ENCODE peak calls at places on chromosomes 5 and 9, in ten cellular contexts. One of them, this sample, is unnamed.

GRCh38 chr9:103985082-103985481 is 109.0 kb upstream of the SMC2 start:
- DNase-seq in mesendoderm: no peak
- DNase-seq in upper lobe of right lung: no peak
- DNase-seq in CD8-positive, alpha-beta T cell: no peak
- DNase-seq in GM23248: no peak
- DNase-seq in uterus: no peak
- DNase-seq in PC-3: no peak
- DNase-seq in dorsolateral prefrontal cortex: no peak
- DNase-seq in neuronal stem cell: no peak
- DNase-seq in tibial artery: no peak
- DNase-seq in this sample: no peak

GRCh38 chr5:59040007-59040803 is 457.3 kb downstream of the RAB3C start:
- DNase-seq in uterus: no peak
- DNase-seq in PC-3: no peak
- DNase-seq in dorsolateral prefrontal cortex: no peak
- DNase-seq in tibial artery: no peak
- DNase-seq in upper lobe of right lung: no peak
- DNase-seq in neuronal stem cell: no peak
- DNase-seq in CD8-positive, alpha-beta T cell: no peak
- DNase-seq in GM23248: peak; percentile 51
- DNase-seq in mesendoderm: peak; percentile 10
- DNase-seq in this sample: no peak

GRCh38 chr9:118640836-118641557 is 728.2 kb downstream of the BRINP1 start:
- DNase-seq in upper lobe of right lung: no peak
- DNase-seq in CD8-positive, alpha-beta T cell: no peak
- DNase-seq in dorsolateral prefrontal cortex: no peak
- DNase-seq in PC-3: no peak
- DNase-seq in tibial artery: no peak
- DNase-seq in uterus: no peak
- DNase-seq in GM23248: peak; percentile 39
- DNase-seq in neuronal stem cell: no peak
- DNase-seq in mesendoderm: no peak
- DNase-seq in this sample: no peak

GRCh38 chr5:115624994-115625393 is 842 bp downstream of the TMED7 start:
- DNase-seq in dorsolateral prefrontal cortex: no peak
- DNase-seq in neuronal stem cell: no peak
- DNase-seq in tibial artery: no peak
- DNase-seq in PC-3: no peak
- DNase-seq in GM23248: peak; percentile 48
- DNase-seq in uterus: no peak
- DNase-seq in mesendoderm: no peak
- DNase-seq in CD8-positive, alpha-beta T cell: no peak
- DNase-seq in upper lobe of right lung: no peak
- DNase-seq in this sample: no peak

GRCh38 chr9:34375901-34376595 is 650 bp downstream of the MYORG start:
- DNase-seq in dorsolateral prefrontal cortex: no peak
- DNase-seq in PC-3: peak; percentile 54
- DNase-seq in CD8-positive, alpha-beta T cell: no peak
- DNase-seq in uterus: peak; percentile 50
- DNase-seq in tibial artery: peak; percentile 35
- DNase-seq in upper lobe of right lung: peak; percentile 81
- DNase-seq in mesendoderm: peak; percentile 84
- DNase-seq in GM23248: peak; percentile 22
- DNase-seq in neuronal stem cell: peak; percentile 17
- DNase-seq in this sample: peak; percentile 57

GRCh38 chr9:116141864-116142561 is 11.6 kb upstream of the PAPPA start:
- DNase-seq in uterus: no peak
- DNase-seq in PC-3: peak; percentile 47
- DNase-seq in GM23248: peak; percentile 34
- DNase-seq in neuronal stem cell: no peak
- DNase-seq in upper lobe of right lung: no peak
- DNase-seq in tibial artery: no peak
- DNase-seq in CD8-positive, alpha-beta T cell: no peak
- DNase-seq in dorsolateral prefrontal cortex: no peak
- DNase-seq in mesendoderm: no peak
- DNase-seq in this sample: no peak

GRCh38 chr9:33437898-33438297 is 9.5 kb downstream of the AQP3 start:
- DNase-seq in neuronal stem cell: no peak
- DNase-seq in upper lobe of right lung: no peak
- DNase-seq in CD8-positive, alpha-beta T cell: no peak
- DNase-seq in dorsolateral prefrontal cortex: no peak
- DNase-seq in tibial artery: no peak
- DNase-seq in PC-3: no peak
- DNase-seq in GM23248: no peak
- DNase-seq in mesendoderm: no peak
- DNase-seq in uterus: no peak
- DNase-seq in this sample: no peak

GRCh38 chr5:159269723-159270122 is 6.6 kb downstream of the UBLCP1 start:
- DNase-seq in CD8-positive, alpha-beta T cell: no peak
- DNase-seq in neuronal stem cell: no peak
- DNase-seq in mesendoderm: no peak
- DNase-seq in GM23248: no peak
- DNase-seq in PC-3: no peak
- DNase-seq in upper lobe of right lung: no peak
- DNase-seq in tibial artery: no peak
- DNase-seq in dorsolateral prefrontal cortex: no peak
- DNase-seq in uterus: no peak
- DNase-seq in this sample: no peak

GRCh38 chr5:144292029-144292428 is 121.4 kb downstream of the KCTD16 start:
- DNase-seq in PC-3: no peak
- DNase-seq in CD8-positive, alpha-beta T cell: no peak
- DNase-seq in neuronal stem cell: no peak
- DNase-seq in mesendoderm: no peak
- DNase-seq in tibial artery: no peak
- DNase-seq in dorsolateral prefrontal cortex: no peak
- DNase-seq in upper lobe of right lung: no peak
- DNase-seq in GM23248: no peak
- DNase-seq in uterus: no peak
- DNase-seq in this sample: no peak

GRCh38 chr9:72203205-72203803 is 54.1 kb downstream of the GDA start:
- DNase-seq in PC-3: peak; percentile 56
- DNase-seq in mesendoderm: peak; percentile 64
- DNase-seq in GM23248: peak; percentile 56
- DNase-seq in tibial artery: no peak
- DNase-seq in dorsolateral prefrontal cortex: no peak
- DNase-seq in upper lobe of right lung: no peak
- DNase-seq in neuronal stem cell: no peak
- DNase-seq in uterus: no peak
- DNase-seq in CD8-positive, alpha-beta T cell: no peak
- DNase-seq in this sample: peak; percentile 4

GRCh38 chr5:82817897-82818676 is 259.1 kb downstream of the TMEM167A start:
- DNase-seq in GM23248: no peak
- DNase-seq in CD8-positive, alpha-beta T cell: no peak
- DNase-seq in dorsolateral prefrontal cortex: no peak
- DNase-seq in tibial artery: no peak
- DNase-seq in mesendoderm: no peak
- DNase-seq in neuronal stem cell: no peak
- DNase-seq in PC-3: no peak
- DNase-seq in uterus: no peak
- DNase-seq in upper lobe of right lung: no peak
- DNase-seq in this sample: no peak

GRCh38 chr5:125484272-125485002 is 738.0 kb upstream of the ZNF608 start:
- DNase-seq in tibial artery: peak; percentile 75
- DNase-seq in upper lobe of right lung: peak; percentile 62
- DNase-seq in uterus: peak; percentile 82
- DNase-seq in neuronal stem cell: no peak
- DNase-seq in GM23248: peak; percentile 82
- DNase-seq in dorsolateral prefrontal cortex: peak; percentile 91
- DNase-seq in PC-3: peak; percentile 76
- DNase-seq in mesendoderm: no peak
- DNase-seq in CD8-positive, alpha-beta T cell: no peak
- DNase-seq in this sample: peak; percentile 48

GRCh38 chr5:167576126-167576525 is 715.3 kb upstream of the WWC1 start:
- DNase-seq in upper lobe of right lung: no peak
- DNase-seq in GM23248: peak; percentile 47
- DNase-seq in PC-3: no peak
- DNase-seq in CD8-positive, alpha-beta T cell: no peak
- DNase-seq in mesendoderm: no peak
- DNase-seq in tibial artery: no peak
- DNase-seq in uterus: no peak
- DNase-seq in neuronal stem cell: no peak
- DNase-seq in dorsolateral prefrontal cortex: no peak
- DNase-seq in this sample: no peak

GRCh38 chr5:135024956-135025729 is 8.9 kb downstream of the PITX1 start:
- DNase-seq in upper lobe of right lung: peak; percentile 37
- DNase-seq in tibial artery: no peak
- DNase-seq in GM23248: no peak
- DNase-seq in dorsolateral prefrontal cortex: peak; percentile 12
- DNase-seq in PC-3: peak; percentile 70
- DNase-seq in uterus: no peak
- DNase-seq in mesendoderm: no peak
- DNase-seq in neuronal stem cell: no peak
- DNase-seq in CD8-positive, alpha-beta T cell: no peak
- DNase-seq in this sample: no peak

GRCh38 chr5:169115725-169116124 is 185.2 kb downstream of the SLIT3 start:
- DNase-seq in dorsolateral prefrontal cortex: no peak
- DNase-seq in CD8-positive, alpha-beta T cell: no peak
- DNase-seq in PC-3: no peak
- DNase-seq in GM23248: no peak
- DNase-seq in neuronal stem cell: no peak
- DNase-seq in upper lobe of right lung: no peak
- DNase-seq in mesendoderm: no peak
- DNase-seq in tibial artery: no peak
- DNase-seq in uterus: no peak
- DNase-seq in this sample: no peak

DNA sequence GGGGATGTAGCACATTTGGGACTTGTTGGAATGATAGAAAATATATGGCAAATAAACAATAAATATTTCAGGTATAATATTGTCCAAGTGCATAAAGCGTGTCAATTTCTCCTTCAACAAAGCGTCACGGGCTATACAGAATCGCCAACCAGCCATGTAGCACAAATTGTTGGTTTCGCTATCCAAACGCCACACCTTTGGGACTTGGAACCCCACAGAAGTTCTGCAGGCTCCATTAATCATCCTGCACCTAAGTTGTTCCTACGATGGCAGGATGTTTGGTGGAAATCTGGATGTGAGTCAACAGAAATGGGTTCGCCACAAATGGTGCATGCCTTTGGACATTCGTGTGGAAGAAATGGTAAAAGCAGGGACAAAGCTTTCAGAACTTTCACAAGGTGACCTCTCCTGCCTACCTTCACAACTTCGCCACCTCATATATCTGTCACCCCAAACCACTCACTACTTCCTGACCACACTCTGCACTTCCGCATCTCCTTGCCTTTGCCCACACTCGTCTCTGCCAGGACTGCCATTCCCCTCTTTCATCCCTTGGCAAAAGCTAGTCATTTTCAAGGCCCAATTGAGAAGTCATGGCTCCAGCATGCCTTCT is 95.7 kb downstream of the LHFPL2 start:
- DNase-seq in neuronal stem cell: no peak
- DNase-seq in tibial artery: no peak
- DNase-seq in upper lobe of right lung: no peak
- DNase-seq in PC-3: peak; percentile 62
- DNase-seq in dorsolateral prefrontal cortex: no peak
- DNase-seq in mesendoderm: no peak
- DNase-seq in GM23248: no peak
- DNase-seq in uterus: no peak
- DNase-seq in CD8-positive, alpha-beta T cell: no peak
- DNase-seq in this sample: no peak
- H3K27ac ChIP-seq in neuronal stem cell: no peak overlapping the region
- H3K27ac ChIP-seq in tibial artery: no peak overlapping the region
- H3K27ac ChIP-seq in upper lobe of right lung: no peak overlapping the region
- H3K27ac ChIP-seq in PC-3: peak overlapping the region; percentile 71
- H3K27ac ChIP-seq in dorsolateral prefrontal cortex: no peak overlapping the region
- H3K27ac ChIP-seq in mesendoderm: no peak overlapping the region
- H3K27ac ChIP-seq in GM23248: no peak overlapping the region
- H3K27ac ChIP-seq in uterus: no peak overlapping the region
- H3K27ac ChIP-seq in CD8-positive, alpha-beta T cell: no peak overlapping the region
- H3K27ac ChIP-seq in this sample: no peak overlapping the region

DNA sequence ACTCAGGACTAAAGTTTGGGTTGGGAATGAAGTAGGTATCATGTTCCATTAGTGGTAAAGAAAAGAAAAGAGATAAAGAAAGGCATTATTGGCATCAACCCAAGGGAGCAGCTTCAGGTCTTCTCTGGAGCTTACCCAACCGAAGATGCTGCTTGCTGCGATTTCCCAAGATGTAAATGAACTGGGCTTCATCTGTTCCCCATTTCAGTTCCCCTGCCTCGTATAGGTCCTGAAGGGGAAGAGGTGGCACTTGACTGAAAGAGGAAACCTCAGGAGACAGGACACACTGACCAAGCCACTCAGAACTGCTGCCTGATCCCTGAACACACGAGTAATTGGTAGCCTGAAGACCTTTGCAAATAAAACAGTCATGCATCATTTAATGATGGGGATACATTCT is 24.6 kb downstream of the ANXA6 start:
- DNase-seq in dorsolateral prefrontal cortex: no peak
- DNase-seq in PC-3: no peak
- DNase-seq in neuronal stem cell: no peak
- DNase-seq in CD8-positive, alpha-beta T cell: no peak
- DNase-seq in uterus: no peak
- DNase-seq in mesendoderm: no peak
- DNase-seq in upper lobe of right lung: no peak
- DNase-seq in GM23248: no peak
- DNase-seq in tibial artery: no peak
- DNase-seq in this sample: no peak
- H3K4me3 ChIP-seq in dorsolateral prefrontal cortex: no peak overlapping the region
- H3K4me3 ChIP-seq in PC-3: no peak overlapping the region
- H3K4me3 ChIP-seq in neuronal stem cell: no peak overlapping the region
- H3K4me3 ChIP-seq in CD8-positive, alpha-beta T cell: no peak overlapping the region
- H3K4me3 ChIP-seq in uterus: no peak overlapping the region
- H3K4me3 ChIP-seq in mesendoderm: no peak overlapping the region
- H3K4me3 ChIP-seq in upper lobe of right lung: no peak overlapping the region
- H3K4me3 ChIP-seq in GM23248: no peak overlapping the region
- H3K4me3 ChIP-seq in tibial artery: no peak overlapping the region
- H3K4me3 ChIP-seq in this sample: no peak overlapping the region

DNA sequence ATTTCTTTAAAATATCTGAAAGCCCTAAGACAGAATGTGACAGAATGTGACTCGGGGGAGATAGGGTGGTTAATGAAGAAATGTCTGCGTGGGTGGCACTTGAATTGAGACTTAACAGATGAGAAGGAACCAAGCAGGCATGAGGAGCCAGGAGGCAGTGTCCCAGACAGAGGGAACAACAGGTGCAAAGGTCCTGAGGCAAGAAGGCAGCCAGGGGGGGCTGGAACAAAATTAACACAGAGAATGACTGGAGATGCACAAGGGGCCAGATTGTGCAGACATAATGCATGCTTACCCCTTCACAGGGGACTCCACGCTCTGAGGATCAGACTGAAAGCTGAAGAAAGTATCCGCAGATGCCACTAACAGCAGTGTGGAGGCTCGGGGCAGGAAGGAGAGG is 1.7 kb downstream of the LMAN2 start:
- DNase-seq in uterus: no peak
- DNase-seq in tibial artery: no peak
- DNase-seq in CD8-positive, alpha-beta T cell: no peak
- DNase-seq in PC-3: no peak
- DNase-seq in neuronal stem cell: no peak
- DNase-seq in upper lobe of right lung: no peak
- DNase-seq in GM23248: no peak
- DNase-seq in dorsolateral prefrontal cortex: no peak
- DNase-seq in mesendoderm: no peak
- DNase-seq in this sample: no peak
- H3K27ac ChIP-seq in uterus: no peak overlapping the region
- H3K27ac ChIP-seq in tibial artery: no peak overlapping the region
- H3K27ac ChIP-seq in CD8-positive, alpha-beta T cell: no peak overlapping the region
- H3K27ac ChIP-seq in PC-3: no peak overlapping the region
- H3K27ac ChIP-seq in neuronal stem cell: no peak overlapping the region
- H3K27ac ChIP-seq in upper lobe of right lung: no peak overlapping the region
- H3K27ac ChIP-seq in GM23248: no peak overlapping the region
- H3K27ac ChIP-seq in dorsolateral prefrontal cortex: no peak overlapping the region
- H3K27ac ChIP-seq in mesendoderm: no peak overlapping the region
- H3K27ac ChIP-seq in this sample: no peak overlapping the region

GRCh38 chr5:32584651-32585050 is 706 bp upstream of the SUB1 start:
- DNase-seq in neuronal stem cell: no peak
- DNase-seq in upper lobe of right lung: no peak
- DNase-seq in CD8-positive, alpha-beta T cell: no peak
- DNase-seq in tibial artery: no peak
- DNase-seq in uterus: no peak
- DNase-seq in GM23248: peak; percentile 31
- DNase-seq in mesendoderm: peak; percentile 37
- DNase-seq in PC-3: no peak
- DNase-seq in dorsolateral prefrontal cortex: no peak
- DNase-seq in this sample: no peak
- H3K4me3 ChIP-seq in neuronal stem cell: no peak overlapping the region
- H3K4me3 ChIP-seq in upper lobe of right lung: no peak overlapping the region
- H3K4me3 ChIP-seq in CD8-positive, alpha-beta T cell: no peak overlapping the region
- H3K4me3 ChIP-seq in tibial artery: no peak overlapping the region
- H3K4me3 ChIP-seq in uterus: no peak overlapping the region
- H3K4me3 ChIP-seq in GM23248: peak overlapping the region; percentile 98
- H3K4me3 ChIP-seq in mesendoderm: no peak overlapping the region
- H3K4me3 ChIP-seq in PC-3: no peak overlapping the region
- H3K4me3 ChIP-seq in dorsolateral prefrontal cortex: no peak overlapping the region
- H3K4me3 ChIP-seq in this sample: no peak overlapping the region

This sample was measured in heart right ventricle.